ENCODE peak calls at places on chromosome X, in six cellular contexts. B is MM.1S, E is GM23248, L is SK-N-SH, C is HCT116, P is Karpas-422. V is an unnamed sample. For H3K9me2 and H4K20me1, the result is how much of the 10 kb centered on the place peaks cover.

GRCh38 chrX:123188081-123188480 is 4.0 kb downstream of the GRIA3 start:
- DNase-seq in B (no peak), E (peak), L (no peak), C (no peak), P (no peak), V (no peak)

GRCh38 chrX:153642313-153642654 is 4.7 kb upstream of the DUSP9 start:
- DNase-seq in B (no peak), E (peak), L (peak), C (no peak), P (no peak), V (no peak)

GRCh38 chrX:40004916-40005289 is 92.9 kb downstream of the BCOR start:
- DNase-seq in B (no peak), E (no peak), L (no peak), C (no peak), P (no peak), V (no peak)

GRCh38 chrX:153862369-153863250 is 23.4 kb downstream of the L1CAM start:
- DNase-seq in B (no peak), E (no peak), L (peak), C (no peak), P (no peak), V (no peak)

GRCh38 chrX:150158554-150159332 is 204.4 kb upstream of the MAMLD1 start:
- DNase-seq in B (no peak), E (no peak), L (peak), C (no peak), P (no peak), V (no peak)

GRCh38 chrX:53714580-53715335 is 28.2 kb upstream of the HUWE1 start:
- DNase-seq in B (no peak), E (peak), L (no peak), C (peak), P (no peak), V (peak)

GRCh38 chrX:27715610-27716009 is 92.2 kb upstream of the MAGEB10 start:
- DNase-seq in B (no peak), E (no peak), L (no peak), C (no peak), P (no peak), V (peak)

GRCh38 chrX:150731795-150732194 is 38.6 kb downstream of the MTMR1 start:
- DNase-seq in B (no peak), E (peak), L (no peak), C (no peak), P (no peak), V (peak)

GRCh38 chrX:154526901-154527675 is 11.1 kb upstream of the FAM3A start:
- DNase-seq in B (peak), E (peak), L (peak), C (peak), P (peak), V (peak)

GRCh38 chrX:150370589-150371312 is 7.6 kb downstream of the MAMLD1 start:
- DNase-seq in B (no peak), E (peak), L (no peak), C (no peak), P (no peak), V (no peak)

GRCh38 chrX:150569155-150569477 is 695 bp downstream of the MTM1 start:
- DNase-seq in B (peak), E (peak), L (no peak), C (no peak), P (peak), V (peak)

GRCh38 chrX:98068210-98068609 is 1184.5 kb downstream of the RPA4 start:
- DNase-seq in B (no peak), E (no peak), L (no peak), C (no peak), P (no peak), V (no peak)

GRCh38 chrX:136652822-136653723 is 5.1 kb downstream of the CD40LG start:
- DNase-seq in B (peak), E (peak), L (no peak), C (no peak), P (no peak), V (no peak)

GRCh38 chrX:110915120-110915519 is 119.5 kb upstream of the CHRDL1 start:
- DNase-seq in B (no peak), E (peak), L (no peak), C (no peak), P (no peak), V (no peak)

GRCh38 chrX:43559643-43560042 is 96.5 kb upstream of the MAOA start:
- DNase-seq in B (peak), E (peak), L (peak), C (peak), P (peak), V (peak)

GRCh38 chrX:154355776-154356140 is 18.7 kb downstream of the FLNA start:
- DNase-seq in B (no peak), E (no peak), L (no peak), C (no peak), P (no peak), V (no peak)

GRCh38 chrX:1464282-1465131 is 11.8 kb upstream of the ASMTL start:
- DNase-seq in B (no peak), E (no peak), L (no peak), C (no peak), P (no peak), V (no peak)

GRCh38 chrX:110265624-110266023 is 52.3 kb downstream of the AMMECR1 start:
- DNase-seq in B (no peak), E (no peak), L (no peak), C (no peak), P (no peak), V (peak)

GRCh38 chrX:14125451-14125850 is 95.8 kb upstream of the GEMIN8 start:
- DNase-seq in B (no peak), E (no peak), L (no peak), C (no peak), P (no peak), V (no peak)

GRCh38 chrX:44062842-44063241 is 89.7 kb upstream of the NDP start:
- DNase-seq in B (no peak), E (peak), L (no peak), C (no peak), P (no peak), V (peak)

GRCh38 chrX:108245462-108245861 is 153.9 kb downstream of the ATG4A start:
- DNase-seq in B (no peak), E (no peak), L (no peak), C (no peak), P (no peak), V (peak)

GRCh38 chrX:72245461-72246089 is 6.7 kb upstream of the ERCC6L start:
- DNase-seq in B (peak), E (peak), L (peak), C (peak), P (peak), V (peak)

GRCh38 chrX:6293716-6294115 is 65.0 kb upstream of the NLGN4X start:
- DNase-seq in B (no peak), E (no peak), L (no peak), C (no peak), P (no peak), V (no peak)

GRCh38 chrX:44105228-44105913 is 132.2 kb upstream of the NDP start:
- DNase-seq in B (no peak), E (no peak), L (peak), C (no peak), P (no peak), V (no peak)

GRCh38 chrX:140572724-140573123 is 67.9 kb upstream of the SOX3 start:
- DNase-seq in B (peak), E (peak), L (peak), C (no peak), P (peak), V (peak)

GRCh38 chrX:15233416-15234015 is 36.4 kb downstream of the ASB9 start:
- DNase-seq in B (no peak), E (peak), L (no peak), C (no peak), P (no peak), V (peak)

GRCh38 chrX:103556941-103557340 is 28.4 kb upstream of the TCEAL4 start:
- DNase-seq in B (peak), E (no peak), L (no peak), C (no peak), P (no peak), V (peak)

GRCh38 chrX:67693928-67694327 is 150.1 kb downstream of the AR start:
- DNase-seq in B (peak), E (peak), L (no peak), C (no peak), P (no peak), V (no peak)

GRCh38 chrX:71098302-71098701 is 2.7 kb downstream of the FOXO4 start:
- DNase-seq in B (peak), E (peak), L (peak), C (peak), P (peak), V (peak)

GRCh38 chrX:151776936-151777335 is 42.4 kb downstream of the CNGA2 start:
- DNase-seq in B (no peak), E (no peak), L (no peak), C (no peak), P (no peak), V (no peak)

GRCh38 chrX:105460366-105460765 is 239.9 kb upstream of the TEX13A start:
- DNase-seq in B (no peak), E (no peak), L (no peak), C (no peak), P (no peak), V (peak)

DNA sequence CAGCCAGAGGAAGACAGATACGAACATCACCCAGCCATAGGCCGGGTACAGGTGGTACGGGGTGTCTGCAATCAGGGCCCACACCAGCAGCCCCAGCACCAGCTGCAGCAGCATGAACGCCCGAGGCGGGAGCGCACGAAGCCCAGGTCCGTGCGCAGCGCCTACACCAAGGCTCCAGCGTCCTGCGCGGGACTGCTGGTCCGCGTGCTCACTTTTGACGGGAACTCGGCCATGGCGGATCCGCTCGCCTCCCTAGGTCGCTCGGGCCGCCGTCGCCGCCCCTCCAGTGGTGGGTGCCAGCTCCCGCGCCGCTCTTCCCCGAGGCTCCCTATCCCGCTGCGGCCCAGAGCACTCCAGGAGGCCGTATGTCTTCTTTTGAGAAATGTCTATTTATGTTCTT is 181.2 kb upstream of the DIPK2B start:
- DNase-seq in B (no peak), E (no peak), L (no peak), C (no peak), P (no peak), V (no peak)
- H3K9me2 ChIP-seq in B (under half), E (under half), L (under half), C (under half), P (under half), V (under half)

DNA sequence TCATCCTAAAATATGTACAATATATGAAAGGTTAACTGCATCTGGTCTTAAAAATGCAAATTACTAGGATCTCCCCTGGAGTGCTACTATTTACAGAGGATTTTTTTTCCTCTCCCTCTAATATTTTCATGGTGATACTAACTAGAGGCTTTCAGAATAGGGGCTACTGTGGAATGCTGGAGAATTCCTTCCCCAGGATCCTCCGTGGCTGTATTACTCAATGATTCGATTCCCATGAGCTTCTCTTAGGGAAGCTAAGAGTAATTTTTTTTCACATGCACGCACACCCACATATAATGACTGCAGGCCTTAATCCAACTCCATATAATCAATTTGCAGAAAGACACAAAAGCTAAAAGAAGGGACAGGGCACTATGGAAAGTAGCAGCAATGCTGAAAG is 184.7 kb downstream of the ARHGAP6 start:
- DNase-seq in B (no peak), E (no peak), L (no peak), C (no peak), P (no peak), V (no peak)
- H3K9ac ChIP-seq in B (no peak), E (no peak), L (no peak), C (no peak), P (no peak), V (no peak)

GRCh38 chrX:373641-374471 is 12.9 kb downstream of the PPP2R3B start:
- DNase-seq in B (no peak), E (peak), L (no peak), C (no peak), P (no peak), V (no peak)

GRCh38 chrX:371907-372306 is 14.8 kb downstream of the PPP2R3B start:
- DNase-seq in B (no peak), E (no peak), L (no peak), C (no peak), P (peak), V (no peak)

GRCh38 chrX:370963-371745 is 15.6 kb downstream of the PPP2R3B start:
- DNase-seq in B (no peak), E (no peak), L (no peak), C (no peak), P (no peak), V (no peak)

GRCh38 chrX:374566-374965 is 12.1 kb downstream of the PPP2R3B start:
- DNase-seq in B (no peak), E (peak), L (peak), C (no peak), P (no peak), V (no peak)

DNA sequence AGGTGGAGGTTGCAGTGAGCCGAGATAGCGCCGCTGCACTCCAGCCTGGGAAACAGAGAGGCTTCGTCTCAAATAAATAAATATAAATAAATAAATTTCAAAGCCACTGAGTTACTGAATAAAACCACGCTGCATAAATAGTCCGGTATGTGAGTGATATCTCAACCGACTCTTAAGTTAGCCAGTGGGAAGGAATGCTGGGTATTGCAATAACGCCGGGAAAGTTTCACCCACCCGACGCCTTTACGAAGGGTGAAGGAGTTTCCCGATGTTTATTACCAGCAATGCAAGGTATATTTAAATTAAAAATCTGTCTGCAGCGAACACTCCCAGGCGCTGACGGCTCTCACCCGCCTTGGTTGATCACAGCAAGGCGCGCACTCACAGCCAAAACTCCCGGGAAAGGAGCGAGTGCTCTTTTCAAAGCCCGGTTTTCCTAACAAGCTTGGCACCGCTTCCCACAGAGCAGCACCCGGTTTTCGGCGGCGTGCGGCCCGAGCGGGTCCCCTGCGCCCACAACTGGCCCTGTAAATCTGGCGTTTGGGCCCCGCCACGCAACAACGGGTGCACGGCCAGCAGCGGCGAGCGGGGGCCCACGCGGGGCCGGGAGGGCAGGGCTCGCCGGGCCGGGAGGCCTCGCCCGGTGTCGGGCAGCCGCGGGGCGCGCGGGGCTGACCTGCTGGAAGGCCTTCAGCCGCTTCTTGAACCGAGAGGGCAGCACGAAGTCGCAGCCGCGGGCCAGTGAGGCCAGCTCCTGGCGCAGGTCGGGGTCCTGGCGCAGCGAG is 13.7 kb downstream of the PPP2R3B start:
- DNase-seq in B (no peak), E (peak), L (no peak), C (no peak), P (no peak), V (no peak)
- H4K20me1 ChIP-seq in B (under half), E (under half), L (under half), C (under half), P (under half), V (under half)

DNA sequence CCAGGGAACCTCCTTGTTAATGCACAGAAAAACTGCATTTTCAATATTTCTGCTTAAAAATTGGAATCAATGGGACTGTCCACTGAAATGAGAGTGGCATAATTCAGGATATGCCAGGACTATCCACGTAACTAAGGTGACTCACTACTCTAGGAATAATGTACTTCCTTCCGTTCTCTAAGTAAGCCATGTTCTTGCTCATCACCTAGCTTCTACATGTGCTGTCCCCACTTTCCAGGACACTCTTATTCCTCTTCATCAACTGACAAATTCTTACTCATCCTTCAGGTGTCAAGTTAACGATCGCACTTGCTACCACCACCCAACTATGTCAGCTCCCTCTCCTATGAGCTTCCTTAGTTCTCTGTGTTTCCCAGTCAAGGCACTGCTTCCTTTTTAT is 342.8 kb upstream of the F9 start:
- DNase-seq in B (no peak), E (no peak), L (no peak), C (no peak), P (no peak), V (peak)
- H3K9me2 ChIP-seq in B (under half), E (under half), L (under half), C (under half), P (under half), V (under half)

GRCh38 chrX:38660395-38661179 is 99.2 kb downstream of the TSPAN7 start:
- DNase-seq in B (peak), E (no peak), L (no peak), C (no peak), P (no peak), V (no peak)
- H3K9ac ChIP-seq in B (no peak), E (no peak), L (no peak), C (no peak), P (no peak), V (no peak)

GRCh38 chrX:129791961-129792570 is 12.3 kb downstream of the SASH3 start:
- DNase-seq in B (no peak), E (no peak), L (no peak), C (no peak), P (no peak), V (no peak)
- H4K20me1 ChIP-seq in B (under half), E (under half), L (under half), C (under half), P (under half), V (under half)

GRCh38 chrX:10133980-10134676 is 22.6 kb upstream of the CLCN4 start:
- DNase-seq in B (no peak), E (no peak), L (no peak), C (no peak), P (no peak), V (no peak)
- H3K9me2 ChIP-seq in B (under half), E (under half), L (under half), C (under half), P (under half), V (under half)

DNA sequence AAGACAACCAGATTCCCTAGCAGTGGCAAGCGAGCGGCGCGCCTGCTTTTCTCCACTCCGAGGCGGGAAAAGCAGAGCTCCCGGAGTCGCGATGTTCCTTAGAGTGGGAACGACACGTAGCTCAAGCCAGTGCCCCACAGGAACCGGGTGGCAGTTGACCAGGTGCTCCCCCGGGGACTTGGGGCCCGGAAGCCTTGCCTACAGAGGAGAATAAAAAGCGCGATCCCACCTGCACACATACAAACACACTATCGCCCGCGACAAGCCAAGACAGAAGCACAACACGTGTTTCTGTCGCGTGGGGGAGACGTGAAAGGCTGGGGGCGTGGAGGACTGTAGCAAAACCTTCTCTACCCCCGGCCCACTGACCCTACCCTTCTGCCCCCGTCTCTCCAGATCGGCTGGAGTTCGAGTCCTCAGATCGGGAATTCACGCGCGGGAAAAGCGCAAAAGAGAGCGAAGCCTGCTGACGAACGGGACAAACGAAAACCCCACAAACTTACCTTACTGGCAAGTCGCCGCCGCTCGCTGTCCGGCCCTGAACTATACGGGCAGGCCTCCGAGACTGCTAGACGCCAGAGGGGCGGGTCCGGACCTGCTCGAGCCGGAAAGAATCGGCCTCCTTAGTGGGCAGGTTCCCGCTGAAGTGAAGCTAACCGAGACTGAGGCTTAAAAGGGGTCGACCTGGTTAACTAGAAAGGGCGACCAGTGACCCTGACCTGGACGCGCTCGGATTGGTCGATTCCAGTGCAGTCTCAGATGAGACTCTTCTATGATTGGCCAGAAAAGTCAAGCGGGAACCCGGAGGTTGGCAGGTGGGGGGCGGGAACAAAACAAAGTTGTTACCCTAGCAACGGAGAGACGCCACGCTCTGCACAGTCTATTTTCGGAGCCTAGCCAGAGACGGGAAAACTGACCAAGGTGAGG is at the start of the genes DNAAF6 and NUP62CL:
- DNase-seq in B (peak), E (peak), L (peak), C (peak), P (peak), V (peak)
- H3K9ac ChIP-seq in B (peak), E (no peak), L (peak), C (peak), P (peak), V (peak)

GRCh38 chrX:48945517-48946348 is 11.7 kb downstream of the OTUD5 start:
- DNase-seq in B (peak), E (peak), L (peak), C (peak), P (peak), V (peak)
- H4K20me1 ChIP-seq in B (under half), E (under half), L (half or more), C (under half), P (under half), V (under half)

DNA sequence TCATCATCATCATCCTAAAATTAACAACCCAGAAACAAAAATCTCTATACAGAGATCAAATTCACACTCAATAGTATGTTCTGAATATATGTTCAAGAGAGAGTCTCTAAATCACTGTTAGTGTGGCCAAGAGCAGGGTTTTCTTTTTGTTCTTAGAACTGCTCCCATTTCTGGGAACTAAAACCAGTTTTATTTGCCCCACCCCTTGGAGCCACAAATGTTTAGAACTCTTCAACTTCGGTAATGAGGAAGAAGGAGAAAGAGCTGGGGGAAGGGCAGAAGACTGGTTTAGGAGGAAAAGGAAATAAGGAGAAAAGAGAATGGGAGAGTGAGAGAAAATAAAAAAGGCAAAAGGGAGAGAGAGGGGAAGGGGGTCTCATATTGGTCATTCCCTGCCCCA is 32.3 kb downstream of the CYBB start:
- DNase-seq in B (no peak), E (no peak), L (no peak), C (no peak), P (no peak), V (no peak)
- H3K9me2 ChIP-seq in B (under half), E (under half), L (under half), C (under half), P (under half), V (under half)